ENCODE peak calls at places on chromosomes 12 and 14, in five cellular contexts. One of them, this sample, is unnamed.

GRCh38 chr12:75481013-75481705 is 604 bp downstream of the GLIPR1 start:
- DNase-seq in A549: no peak
- DNase-seq in GM12878: no peak
- DNase-seq in HepG2: no peak
- DNase-seq in K562: no peak
- DNase-seq in this sample: no peak

GRCh38 chr14:36874396-36875138 is 212.9 kb downstream of the PAX9 start:
- DNase-seq in A549: no peak
- DNase-seq in GM12878: no peak
- DNase-seq in HepG2: no peak
- DNase-seq in K562: no peak
- DNase-seq in this sample: no peak

GRCh38 chr14:94680498-94681288 is 68.5 kb downstream of the SERPINA3 start:
- DNase-seq in A549: no peak
- DNase-seq in GM12878: no peak
- DNase-seq in HepG2: peak; percentile 84
- DNase-seq in K562: no peak
- DNase-seq in this sample: no peak

GRCh38 chr12:27999521-27999920 is 27.0 kb upstream of the PTHLH start:
- DNase-seq in A549: no peak
- DNase-seq in GM12878: no peak
- DNase-seq in HepG2: no peak
- DNase-seq in K562: no peak
- DNase-seq in this sample: peak; percentile 74

GRCh38 chr14:23061995-23062394 is 4.7 kb upstream of the CDH24 start:
- DNase-seq in A549: peak; percentile 75
- DNase-seq in GM12878: no peak
- DNase-seq in HepG2: peak; percentile 87
- DNase-seq in K562: no peak
- DNase-seq in this sample: peak; percentile 95

GRCh38 chr12:113306382-113306781 is 28.5 kb downstream of the SLC8B1 start:
- DNase-seq in A549: no peak
- DNase-seq in GM12878: no peak
- DNase-seq in HepG2: no peak
- DNase-seq in K562: no peak
- DNase-seq in this sample: peak; percentile 46

GRCh38 chr12:25997401-25997973 is 39.0 kb downstream of the RASSF8 start:
- DNase-seq in A549: peak; percentile 25
- DNase-seq in GM12878: no peak
- DNase-seq in HepG2: no peak
- DNase-seq in K562: no peak
- DNase-seq in this sample: peak; percentile 93

GRCh38 chr14:103849151-103850013 is 2.0 kb upstream of the PPP1R13B start:
- DNase-seq in A549: no peak
- DNase-seq in GM12878: no peak
- DNase-seq in HepG2: peak; percentile 51
- DNase-seq in K562: no peak
- DNase-seq in this sample: no peak

GRCh38 chr14:99255621-99256482 is 16.1 kb downstream of the BCL11B start:
- DNase-seq in A549: no peak
- DNase-seq in GM12878: no peak
- DNase-seq in HepG2: no peak
- DNase-seq in K562: no peak
- DNase-seq in this sample: no peak

GRCh38 chr14:99069946-99070345 is 202.1 kb downstream of the BCL11B start:
- DNase-seq in A549: no peak
- DNase-seq in GM12878: no peak
- DNase-seq in HepG2: no peak
- DNase-seq in K562: no peak
- DNase-seq in this sample: no peak

GRCh38 chr14:65853407-65853955 is 441.0 kb downstream of the FUT8 start:
- DNase-seq in A549: no peak
- DNase-seq in GM12878: no peak
- DNase-seq in HepG2: no peak
- DNase-seq in K562: no peak
- DNase-seq in this sample: no peak

GRCh38 chr12:56007892-56008471 is 10.9 kb downstream of the SUOX start:
- DNase-seq in A549: peak; percentile 41
- DNase-seq in GM12878: no peak
- DNase-seq in HepG2: no peak
- DNase-seq in K562: no peak
- DNase-seq in this sample: no peak

GRCh38 chr14:49982522-49982951 is 89.7 kb downstream of the ARF6 start:
- DNase-seq in A549: no peak
- DNase-seq in GM12878: no peak
- DNase-seq in HepG2: no peak
- DNase-seq in K562: no peak
- DNase-seq in this sample: peak; percentile 96
- TF ChIP-seq RFX5 in A549: no peak
- TF ChIP-seq RFX5 in GM12878: no peak
- TF ChIP-seq RFX5 in HepG2: no peak
- TF ChIP-seq RFX5 in K562: no peak
- TF ChIP-seq RFX5 in this sample: no peak

GRCh38 chr14:24296341-24297157 is 3.0 kb downstream of the DHRS1 start:
- DNase-seq in A549: peak; percentile 87
- DNase-seq in GM12878: peak; percentile 82
- DNase-seq in HepG2: peak; percentile 90
- DNase-seq in K562: peak; percentile 57
- DNase-seq in this sample: peak; percentile 97
- TF ChIP-seq BHLHE40 in A549: no peak
- TF ChIP-seq BHLHE40 in GM12878: peak; percentile 76
- TF ChIP-seq BHLHE40 in HepG2: no peak
- TF ChIP-seq BHLHE40 in K562: no peak
- TF ChIP-seq BHLHE40 in this sample: peak; percentile 67

GRCh38 chr14:100381386-100382105 is 58.4 kb downstream of the SLC25A47 start:
- DNase-seq in A549: no peak
- DNase-seq in GM12878: no peak
- DNase-seq in HepG2: no peak
- DNase-seq in K562: no peak
- DNase-seq in this sample: peak; percentile 43

GRCh38 chr14:100384277-100384676 is 61.1 kb downstream of the SLC25A47 start:
- DNase-seq in A549: no peak
- DNase-seq in GM12878: no peak
- DNase-seq in HepG2: no peak
- DNase-seq in K562: no peak
- DNase-seq in this sample: no peak

GRCh38 chr14:100382106-100382455 is 58.9 kb downstream of the SLC25A47 start:
- DNase-seq in A549: no peak
- DNase-seq in GM12878: no peak
- DNase-seq in HepG2: no peak
- DNase-seq in K562: no peak
- DNase-seq in this sample: no peak

GRCh38 chr14:100384819-100385813 is 62.0 kb downstream of the SLC25A47 start:
- DNase-seq in A549: peak; percentile 50
- DNase-seq in GM12878: no peak
- DNase-seq in HepG2: peak; percentile 40
- DNase-seq in K562: no peak
- DNase-seq in this sample: peak; percentile 81

DNA sequence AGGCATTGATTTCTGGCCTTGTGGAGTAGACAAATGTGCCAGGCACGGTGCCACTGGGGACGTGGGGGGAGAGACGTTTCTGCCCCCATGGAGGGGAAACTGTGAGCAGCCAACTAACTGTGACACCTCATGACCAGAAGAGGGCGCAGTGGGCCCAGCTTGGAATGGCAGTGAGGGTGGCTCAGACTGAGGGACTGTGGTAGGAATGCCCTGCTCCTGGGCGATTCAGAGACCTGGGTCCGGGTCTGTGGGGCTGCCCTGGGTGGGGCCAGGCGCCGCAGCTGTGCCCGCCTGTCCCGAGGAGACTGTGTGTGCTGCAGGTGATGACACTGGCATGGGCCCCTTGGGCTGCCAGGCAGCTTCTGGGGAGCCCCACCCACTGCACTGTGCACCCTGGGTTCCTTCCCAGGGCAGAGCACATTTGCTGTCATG is 60.6 kb downstream of the SLC25A47 start:
- DNase-seq in A549: peak; percentile 73
- DNase-seq in GM12878: no peak
- DNase-seq in HepG2: peak; percentile 58
- DNase-seq in K562: peak; percentile 59
- DNase-seq in this sample: peak; percentile 55
- TF ChIP-seq RFX5 in A549: no peak
- TF ChIP-seq RFX5 in GM12878: no peak
- TF ChIP-seq RFX5 in HepG2: no peak
- TF ChIP-seq RFX5 in K562: no peak
- TF ChIP-seq RFX5 in this sample: no peak

DNA sequence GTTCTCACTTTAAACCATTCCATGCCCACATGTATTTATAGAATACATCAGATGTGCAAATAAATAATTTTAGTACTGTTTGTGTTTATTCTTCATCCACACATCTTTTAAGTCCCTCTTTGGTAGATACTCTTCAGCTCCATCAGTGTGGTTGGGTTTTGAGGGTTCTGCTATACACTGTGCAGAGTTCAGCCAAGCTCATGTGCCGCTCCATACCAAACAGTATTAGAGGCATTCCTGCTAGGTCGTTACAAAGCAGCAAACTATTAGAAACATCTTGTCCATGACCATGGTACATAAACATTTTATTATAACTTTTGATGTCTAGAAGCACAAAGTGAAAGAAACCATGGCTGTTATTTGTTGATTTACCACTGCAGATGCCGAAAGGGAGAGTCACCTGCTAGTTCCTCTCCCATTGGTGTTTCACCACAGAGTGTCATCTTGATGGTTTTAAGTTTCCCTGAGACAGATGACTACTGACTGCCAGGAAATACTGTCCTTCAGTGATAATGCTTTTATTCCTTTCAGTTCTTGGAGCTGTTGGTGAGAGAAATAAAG is 242.1 kb downstream of the ADAMTS20 start:
- DNase-seq in A549: no peak
- DNase-seq in GM12878: no peak
- DNase-seq in HepG2: no peak
- DNase-seq in K562: no peak
- DNase-seq in this sample: peak; percentile 99
- TF ChIP-seq BHLHE40 in A549: no peak
- TF ChIP-seq BHLHE40 in GM12878: no peak
- TF ChIP-seq BHLHE40 in HepG2: no peak
- TF ChIP-seq BHLHE40 in K562: no peak
- TF ChIP-seq BHLHE40 in this sample: peak; percentile 99

This sample was measured in IMR-90.